ENCODE peak calls at places on chromosomes 4 and X, in nine cellular contexts. One of them, this sample, is unnamed.

GRCh38 chrX:138771042-138771441 is 59.5 kb upstream of the FGF13 start:
- DNase-seq in mesothelial cell of epicardium: no peak
- DNase-seq in AG04449: no peak
- DNase-seq in nephron progenitor cell: no peak
- DNase-seq in prostate gland: no peak
- DNase-seq in NB4: no peak
- DNase-seq in GM06990: no peak
- DNase-seq in Peyer's patch: no peak
- DNase-seq in cardiac fibroblast: no peak
- DNase-seq in this sample: no peak

GRCh38 chr4:109947918-109948317 is 35.2 kb downstream of the EGF start:
- DNase-seq in mesothelial cell of epicardium: no peak
- DNase-seq in AG04449: no peak
- DNase-seq in nephron progenitor cell: no peak
- DNase-seq in prostate gland: no peak
- DNase-seq in NB4: no peak
- DNase-seq in GM06990: no peak
- DNase-seq in Peyer's patch: no peak
- DNase-seq in cardiac fibroblast: no peak
- DNase-seq in this sample: no peak

GRCh38 chr4:24032371-24032989 is 142.6 kb upstream of the PPARGC1A start:
- DNase-seq in mesothelial cell of epicardium: no peak
- DNase-seq in AG04449: no peak
- DNase-seq in nephron progenitor cell: no peak
- DNase-seq in prostate gland: no peak
- DNase-seq in NB4: peak
- DNase-seq in GM06990: no peak
- DNase-seq in Peyer's patch: no peak
- DNase-seq in cardiac fibroblast: peak
- DNase-seq in this sample: no peak

GRCh38 chrX:2342878-2343277 is 157.9 kb downstream of the DHRSX start:
- DNase-seq in mesothelial cell of epicardium: no peak
- DNase-seq in AG04449: peak
- DNase-seq in nephron progenitor cell: no peak
- DNase-seq in prostate gland: no peak
- DNase-seq in NB4: no peak
- DNase-seq in GM06990: no peak
- DNase-seq in Peyer's patch: no peak
- DNase-seq in cardiac fibroblast: peak
- DNase-seq in this sample: no peak

GRCh38 chr4:67660418-67660817 is 40.5 kb downstream of the UBA6 start:
- DNase-seq in mesothelial cell of epicardium: no peak
- DNase-seq in AG04449: no peak
- DNase-seq in nephron progenitor cell: no peak
- DNase-seq in prostate gland: no peak
- DNase-seq in NB4: no peak
- DNase-seq in GM06990: peak
- DNase-seq in Peyer's patch: no peak
- DNase-seq in cardiac fibroblast: no peak
- DNase-seq in this sample: no peak

GRCh38 chr4:24328300-24328699 is 256.1 kb downstream of the DHX15 start:
- DNase-seq in mesothelial cell of epicardium: no peak
- DNase-seq in AG04449: no peak
- DNase-seq in nephron progenitor cell: no peak
- DNase-seq in prostate gland: no peak
- DNase-seq in NB4: no peak
- DNase-seq in GM06990: no peak
- DNase-seq in Peyer's patch: no peak
- DNase-seq in cardiac fibroblast: no peak
- DNase-seq in this sample: no peak

GRCh38 chr4:26992657-26993361 is 132.2 kb downstream of the STIM2 start:
- DNase-seq in mesothelial cell of epicardium: no peak
- DNase-seq in AG04449: no peak
- DNase-seq in nephron progenitor cell: no peak
- DNase-seq in prostate gland: peak
- DNase-seq in NB4: peak
- DNase-seq in GM06990: peak
- DNase-seq in Peyer's patch: peak
- DNase-seq in cardiac fibroblast: peak
- DNase-seq in this sample: no peak

GRCh38 chr4:87896020-87896621 is 63.4 kb downstream of the MEPE start:
- DNase-seq in mesothelial cell of epicardium: no peak
- DNase-seq in AG04449: peak
- DNase-seq in nephron progenitor cell: peak
- DNase-seq in prostate gland: no peak
- DNase-seq in NB4: peak
- DNase-seq in GM06990: no peak
- DNase-seq in Peyer's patch: no peak
- DNase-seq in cardiac fibroblast: peak
- DNase-seq in this sample: no peak

GRCh38 chr4:123418486-123418931 is 21.9 kb downstream of the SPRY1 start:
- DNase-seq in mesothelial cell of epicardium: no peak
- DNase-seq in AG04449: peak
- DNase-seq in nephron progenitor cell: no peak
- DNase-seq in prostate gland: peak
- DNase-seq in NB4: peak
- DNase-seq in GM06990: peak
- DNase-seq in Peyer's patch: no peak
- DNase-seq in cardiac fibroblast: peak
- DNase-seq in this sample: no peak

GRCh38 chr4:25873632-25874129 is 10.9 kb upstream of the SEL1L3 start:
- DNase-seq in mesothelial cell of epicardium: no peak
- DNase-seq in AG04449: no peak
- DNase-seq in nephron progenitor cell: no peak
- DNase-seq in prostate gland: no peak
- DNase-seq in NB4: no peak
- DNase-seq in GM06990: no peak
- DNase-seq in Peyer's patch: no peak
- DNase-seq in cardiac fibroblast: no peak
- DNase-seq in this sample: no peak

GRCh38 chr4:17273047-17273446 is 238.8 kb downstream of the QDPR start:
- DNase-seq in mesothelial cell of epicardium: no peak
- DNase-seq in AG04449: no peak
- DNase-seq in nephron progenitor cell: no peak
- DNase-seq in prostate gland: no peak
- DNase-seq in NB4: no peak
- DNase-seq in GM06990: no peak
- DNase-seq in Peyer's patch: no peak
- DNase-seq in cardiac fibroblast: peak
- DNase-seq in this sample: no peak

GRCh38 chrX:108165349-108166111 is 74.0 kb downstream of the ATG4A start:
- DNase-seq in mesothelial cell of epicardium: no peak
- DNase-seq in AG04449: no peak
- DNase-seq in nephron progenitor cell: peak
- DNase-seq in prostate gland: no peak
- DNase-seq in NB4: peak
- DNase-seq in GM06990: no peak
- DNase-seq in Peyer's patch: no peak
- DNase-seq in cardiac fibroblast: peak
- DNase-seq in this sample: no peak

GRCh38 chr4:101835121-101835904 is 44.8 kb downstream of the BANK1 start:
- DNase-seq in mesothelial cell of epicardium: no peak
- DNase-seq in AG04449: no peak
- DNase-seq in nephron progenitor cell: no peak
- DNase-seq in prostate gland: peak
- DNase-seq in NB4: peak
- DNase-seq in GM06990: no peak
- DNase-seq in Peyer's patch: no peak
- DNase-seq in cardiac fibroblast: peak
- DNase-seq in this sample: no peak

GRCh38 chrX:44744828-44745227 is 99.0 kb upstream of the DUSP21 start:
- DNase-seq in mesothelial cell of epicardium: no peak
- DNase-seq in AG04449: no peak
- DNase-seq in nephron progenitor cell: no peak
- DNase-seq in prostate gland: no peak
- DNase-seq in NB4: no peak
- DNase-seq in GM06990: peak
- DNase-seq in Peyer's patch: no peak
- DNase-seq in cardiac fibroblast: no peak
- DNase-seq in this sample: no peak

GRCh38 chrX:153060095-153060445 is 3.8 kb downstream of the PNMA3 start:
- DNase-seq in mesothelial cell of epicardium: no peak
- DNase-seq in AG04449: no peak
- DNase-seq in nephron progenitor cell: no peak
- DNase-seq in prostate gland: no peak
- DNase-seq in NB4: no peak
- DNase-seq in GM06990: no peak
- DNase-seq in Peyer's patch: no peak
- DNase-seq in cardiac fibroblast: no peak
- DNase-seq in this sample: no peak

GRCh38 chrX:104922206-104922621 is 298.3 kb downstream of the TEX13A start:
- DNase-seq in mesothelial cell of epicardium: no peak
- DNase-seq in AG04449: peak
- DNase-seq in nephron progenitor cell: peak
- DNase-seq in prostate gland: peak
- DNase-seq in NB4: peak
- DNase-seq in GM06990: no peak
- DNase-seq in Peyer's patch: peak
- DNase-seq in cardiac fibroblast: peak
- DNase-seq in this sample: peak

GRCh38 chr4:41006141-41006540 is 208.2 kb downstream of the APBB2 start:
- DNase-seq in mesothelial cell of epicardium: no peak
- DNase-seq in AG04449: no peak
- DNase-seq in nephron progenitor cell: no peak
- DNase-seq in prostate gland: no peak
- DNase-seq in NB4: no peak
- DNase-seq in GM06990: no peak
- DNase-seq in Peyer's patch: no peak
- DNase-seq in cardiac fibroblast: peak
- DNase-seq in this sample: no peak

GRCh38 chr4:13766722-13767495 is 139.4 kb upstream of the BOD1L1 start:
- DNase-seq in mesothelial cell of epicardium: no peak
- DNase-seq in AG04449: no peak
- DNase-seq in nephron progenitor cell: no peak
- DNase-seq in prostate gland: no peak
- DNase-seq in NB4: no peak
- DNase-seq in GM06990: no peak
- DNase-seq in Peyer's patch: no peak
- DNase-seq in cardiac fibroblast: peak
- DNase-seq in this sample: no peak

GRCh38 chrX:39439910-39440733 is 638.9 kb downstream of the MID1IP1 start:
- DNase-seq in mesothelial cell of epicardium: no peak
- DNase-seq in AG04449: no peak
- DNase-seq in nephron progenitor cell: no peak
- DNase-seq in prostate gland: no peak
- DNase-seq in NB4: no peak
- DNase-seq in GM06990: no peak
- DNase-seq in Peyer's patch: no peak
- DNase-seq in cardiac fibroblast: no peak
- DNase-seq in this sample: no peak

GRCh38 chrX:39437670-39438441 is 636.6 kb downstream of the MID1IP1 start:
- DNase-seq in mesothelial cell of epicardium: no peak
- DNase-seq in AG04449: no peak
- DNase-seq in nephron progenitor cell: no peak
- DNase-seq in prostate gland: no peak
- DNase-seq in NB4: no peak
- DNase-seq in GM06990: no peak
- DNase-seq in Peyer's patch: no peak
- DNase-seq in cardiac fibroblast: no peak
- DNase-seq in this sample: no peak

GRCh38 chrX:39442332-39442731 is 641.1 kb downstream of the MID1IP1 start:
- DNase-seq in mesothelial cell of epicardium: no peak
- DNase-seq in AG04449: no peak
- DNase-seq in nephron progenitor cell: no peak
- DNase-seq in prostate gland: no peak
- DNase-seq in NB4: no peak
- DNase-seq in GM06990: peak
- DNase-seq in Peyer's patch: no peak
- DNase-seq in cardiac fibroblast: no peak
- DNase-seq in this sample: no peak

GRCh38 chrX:39440734-39441305 is 639.6 kb downstream of the MID1IP1 start:
- DNase-seq in mesothelial cell of epicardium: no peak
- DNase-seq in AG04449: no peak
- DNase-seq in nephron progenitor cell: no peak
- DNase-seq in prostate gland: no peak
- DNase-seq in NB4: no peak
- DNase-seq in GM06990: no peak
- DNase-seq in Peyer's patch: no peak
- DNase-seq in cardiac fibroblast: no peak
- DNase-seq in this sample: no peak

GRCh38 chrX:39438603-39439602 is 637.6 kb downstream of the MID1IP1 start:
- DNase-seq in mesothelial cell of epicardium: no peak
- DNase-seq in AG04449: no peak
- DNase-seq in nephron progenitor cell: no peak
- DNase-seq in prostate gland: no peak
- DNase-seq in NB4: peak
- DNase-seq in GM06990: no peak
- DNase-seq in Peyer's patch: no peak
- DNase-seq in cardiac fibroblast: no peak
- DNase-seq in this sample: no peak
- TF ChIP-seq CTCF in mesothelial cell of epicardium: no peak
- TF ChIP-seq CTCF in AG04449: no peak
- TF ChIP-seq CTCF in nephron progenitor cell: no peak
- TF ChIP-seq CTCF in prostate gland: no peak
- TF ChIP-seq CTCF in NB4: peak
- TF ChIP-seq CTCF in GM06990: no peak
- TF ChIP-seq CTCF in Peyer's patch: peak
- TF ChIP-seq CTCF in cardiac fibroblast: no peak
- TF ChIP-seq CTCF in this sample: no peak

GRCh38 chrX:131827935-131828334 is 195.2 kb upstream of the STK26 start:
- DNase-seq in mesothelial cell of epicardium: no peak
- DNase-seq in AG04449: no peak
- DNase-seq in nephron progenitor cell: peak
- DNase-seq in prostate gland: no peak
- DNase-seq in NB4: peak
- DNase-seq in GM06990: peak
- DNase-seq in Peyer's patch: no peak
- DNase-seq in cardiac fibroblast: peak
- DNase-seq in this sample: no peak
- TF ChIP-seq CTCF in mesothelial cell of epicardium: no peak
- TF ChIP-seq CTCF in AG04449: no peak
- TF ChIP-seq CTCF in nephron progenitor cell: peak
- TF ChIP-seq CTCF in prostate gland: no peak
- TF ChIP-seq CTCF in NB4: peak
- TF ChIP-seq CTCF in GM06990: peak
- TF ChIP-seq CTCF in Peyer's patch: no peak
- TF ChIP-seq CTCF in cardiac fibroblast: no peak
- TF ChIP-seq CTCF in this sample: no peak

GRCh38 chrX:11427082-11428033 is 134.1 kb downstream of the AMELX start:
- DNase-seq in mesothelial cell of epicardium: no peak
- DNase-seq in AG04449: no peak
- DNase-seq in nephron progenitor cell: peak
- DNase-seq in prostate gland: peak
- DNase-seq in NB4: no peak
- DNase-seq in GM06990: peak
- DNase-seq in Peyer's patch: peak
- DNase-seq in cardiac fibroblast: peak
- DNase-seq in this sample: no peak
- TF ChIP-seq CTCF in mesothelial cell of epicardium: no peak
- TF ChIP-seq CTCF in AG04449: peak
- TF ChIP-seq CTCF in nephron progenitor cell: peak
- TF ChIP-seq CTCF in prostate gland: peak
- TF ChIP-seq CTCF in NB4: no peak
- TF ChIP-seq CTCF in GM06990: peak
- TF ChIP-seq CTCF in Peyer's patch: peak
- TF ChIP-seq CTCF in cardiac fibroblast: peak
- TF ChIP-seq CTCF in this sample: no peak

DNA sequence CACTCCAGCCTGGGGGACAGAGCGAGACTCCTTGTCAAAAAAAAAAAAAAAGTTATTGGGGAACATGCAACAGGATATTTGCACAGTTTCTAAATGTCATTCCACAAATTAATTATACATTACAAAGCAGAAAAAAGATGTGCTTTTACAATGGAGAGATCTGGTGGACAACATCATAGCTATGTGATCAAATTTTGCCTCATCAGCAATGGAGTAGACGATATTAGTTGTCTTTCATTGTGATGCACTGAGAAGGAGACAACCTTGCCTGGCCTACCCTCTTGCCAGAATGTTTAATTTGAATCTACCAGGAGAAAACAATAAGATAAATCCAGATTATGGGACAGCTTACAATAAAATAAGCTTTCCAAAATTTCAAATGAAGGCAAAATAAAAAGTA is 30.5 kb upstream of the BLTP1 start:
- DNase-seq in mesothelial cell of epicardium: no peak
- DNase-seq in AG04449: no peak
- DNase-seq in nephron progenitor cell: no peak
- DNase-seq in prostate gland: no peak
- DNase-seq in NB4: no peak
- DNase-seq in GM06990: no peak
- DNase-seq in Peyer's patch: no peak
- DNase-seq in cardiac fibroblast: no peak
- DNase-seq in this sample: no peak
- TF ChIP-seq CTCF in mesothelial cell of epicardium: no peak
- TF ChIP-seq CTCF in AG04449: no peak
- TF ChIP-seq CTCF in nephron progenitor cell: no peak
- TF ChIP-seq CTCF in prostate gland: no peak
- TF ChIP-seq CTCF in NB4: no peak
- TF ChIP-seq CTCF in GM06990: no peak
- TF ChIP-seq CTCF in Peyer's patch: no peak
- TF ChIP-seq CTCF in cardiac fibroblast: no peak
- TF ChIP-seq CTCF in this sample: no peak

This sample was measured in omental fat pad.